ENCODE peak calls at places on chromosomes 5 and 9, in four cellular contexts. Y, P, C and V are unnamed samples.
A peak's percentile ranks its signal among the peaks of the same experiment; 100 is the strongest.

GRCh38 chr9:87862536-87863268 is 20.0 kb upstream of the SPATA31E1 start:
- DNase-seq in P (no peak), C (no peak), Y (no peak), V (no peak)

GRCh38 chr5:73902327-73903051 is 276.5 kb downstream of the ARHGEF28 start:
- DNase-seq in Y (no peak), P (peak; percentile 30), C (peak; percentile 41), V (no peak)

GRCh38 chr5:8907168-8907868 is 638.6 kb downstream of the SEMA5A start:
- DNase-seq in C (no peak), Y (no peak), P (no peak), V (no peak)

GRCh38 chr5:33408816-33409215 is 31.9 kb upstream of the TARS1 start:
- DNase-seq in C (no peak), P (no peak), Y (no peak), V (no peak)

GRCh38 chr5:166088389-166089039 is 2202.9 kb upstream of the WWC1 start:
- DNase-seq in C (no peak), Y (no peak), P (no peak), V (no peak)

GRCh38 chr5:167489202-167489601 is 802.2 kb upstream of the WWC1 start:
- DNase-seq in C (no peak), P (no peak), Y (no peak), V (no peak)

GRCh38 chr5:1204693-1205242 is 3.4 kb downstream of the SLC6A19 start:
- DNase-seq in Y (no peak), C (peak; percentile 71), P (no peak), V (no peak)

GRCh38 chr5:179304466-179304865 is 40.8 kb downstream of the ADAMTS2 start:
- DNase-seq in C (no peak), P (no peak), Y (no peak), V (no peak)

GRCh38 chr9:132235894-132236661 is 74.2 kb downstream of the NTNG2 start:
- DNase-seq in C (peak; percentile 46), P (peak; percentile 88), Y (peak; percentile 74), V (peak; percentile 72)

GRCh38 chr5:59769041-59769360 is 124.5 kb downstream of the PDE4D start:
- DNase-seq in P (no peak), Y (no peak), C (no peak), V (no peak)

GRCh38 chr5:150904479-150905311 is at the start of gene ZNF300:
- DNase-seq in Y (peak; percentile 75), P (peak; percentile 64), C (peak; percentile 85), V (peak; percentile 81)

GRCh38 chr5:56175465-56175864 is 57.7 kb downstream of the ANKRD55 start:
- DNase-seq in C (no peak), P (no peak), Y (no peak), V (peak; percentile 58)

GRCh38 chr5:133827001-133827400 is 141.4 kb downstream of the C5orf15 start:
- DNase-seq in C (no peak), P (no peak), Y (no peak), V (no peak)

GRCh38 chr9:37921168-37921510 is 17.2 kb upstream of the SLC25A51 start:
- DNase-seq in C (no peak), P (no peak), Y (peak; percentile 1), V (no peak)

GRCh38 chr5:141840295-141840812 is 37.9 kb downstream of the PCDH1 start:
- DNase-seq in Y (no peak), P (no peak), C (no peak), V (no peak)
- TF ChIP-seq CTCF in Y (no peak), P (no peak), C (no peak), V (no peak)

DNA sequence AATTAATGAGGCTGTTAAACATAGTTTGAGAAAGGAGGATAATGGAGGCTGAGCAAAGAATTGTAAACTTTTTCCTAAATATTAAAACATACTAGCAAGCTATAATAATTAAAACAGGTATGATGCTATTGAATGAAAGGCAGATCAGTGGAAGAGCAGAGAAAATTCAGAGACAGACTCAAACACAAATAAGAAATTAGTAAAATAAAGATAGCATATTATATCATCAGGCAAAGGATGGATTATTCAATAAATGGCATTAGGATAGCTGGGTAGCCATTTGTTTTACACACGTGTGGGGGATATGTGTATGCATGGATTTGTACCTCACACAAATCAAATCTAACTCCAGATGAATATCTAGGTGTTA is 50.6 kb downstream of the MRPS27 start:
- DNase-seq in P (no peak), Y (no peak), C (no peak), V (no peak)
- TF ChIP-seq CTCF in P (peak; percentile 17), Y (no peak), C (no peak), V (peak; percentile 38)

GRCh38 chr5:51468196-51468595 is 84.9 kb downstream of the ISL1 start:
- DNase-seq in C (no peak), P (no peak), Y (no peak), V (no peak)
- TF ChIP-seq CTCF in C (no peak), P (no peak), Y (no peak), V (no peak)

DNA sequence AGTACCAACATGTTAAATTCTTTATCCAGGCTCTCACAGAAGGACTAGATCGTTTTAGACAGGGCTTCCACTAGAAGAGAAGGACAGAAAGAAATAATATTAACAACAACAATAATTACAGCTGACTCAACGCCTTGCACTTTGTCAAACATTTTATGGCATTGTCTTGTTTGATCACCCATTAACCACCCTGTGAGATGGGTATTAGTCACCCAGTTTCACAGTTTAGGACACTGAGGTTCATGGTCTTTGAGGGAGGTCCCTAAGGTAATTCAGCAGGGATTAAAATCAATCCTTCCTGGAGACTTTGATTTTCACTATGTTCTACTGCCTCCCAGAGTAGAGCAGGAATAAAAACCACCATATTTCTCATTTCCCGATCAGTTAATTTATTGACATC is 51.4 kb upstream of the BNC2 start:
- DNase-seq in P (no peak), C (no peak), Y (no peak), V (no peak)
- TF ChIP-seq CTCF in P (no peak), C (no peak), Y (no peak), V (no peak)

GRCh38 chr9:34558911-34559615 is 30.5 kb downstream of the CNTFR start:
- DNase-seq in C (no peak), Y (no peak), P (no peak), V (no peak)
- TF ChIP-seq CTCF in C (no peak), Y (no peak), P (no peak), V (no peak)